ENCODE peak calls at places on chromosome 3, in nine cellular contexts. E is left cardiac atrium; K is activated naive CD8-positive, alpha-beta T cell treated with anti-CD3 and anti-CD28 coated beads for 36 hours; Q is tibial artery; B is EL; P is GM20000; H is MM.1S; U is stimulated activated naive B cell treated with anti-CD40 and anti-IgM and Interleukin-4, amounts not matched to agents 10 μg/mL and 1 μg/mL and 100 μg/mL, for 72 hours; O is KBM-7. T is an unnamed sample.
A peak's percentile ranks its signal among the peaks of the same experiment; 100 is the strongest.

GRCh38 chr3:177681156-177681555 is 483.9 kb upstream of the TBL1XR1 start:
- DNase-seq in E (no peak), K (no peak), Q (no peak), B (no peak), P (no peak), H (no peak), U (no peak), O (no peak), T (no peak)

GRCh38 chr3:178479860-178480259 is 56.4 kb upstream of the KCNMB2 start:
- DNase-seq in E (no peak), K (no peak), Q (no peak), B (no peak), P (no peak), H (no peak), U (no peak), O (no peak), T (no peak)

GRCh38 chr3:160649596-160649995 is 27.4 kb upstream of the ARL14 start:
- DNase-seq in E (no peak), K (no peak), Q (no peak), B (no peak), P (no peak), H (no peak), U (no peak), O (no peak), T (no peak)

GRCh38 chr3:126151562-126152302 is 28.7 kb downstream of the ALDH1L1 start:
- DNase-seq in E (no peak), K (no peak), Q (no peak), B (no peak), P (no peak), H (no peak), U (no peak), O (no peak), T (no peak)

GRCh38 chr3:129827765-129828164 is 65.7 kb downstream of the TMCC1 start:
- DNase-seq in E (no peak), K (peak; percentile 31), Q (no peak), B (no peak), P (peak; percentile 45), H (peak; percentile 88), U (peak; percentile 20), O (peak; percentile 45), T (no peak)

GRCh38 chr3:127064391-127065137 is 81.6 kb downstream of the PLXNA1 start:
- DNase-seq in E (no peak), K (no peak), Q (no peak), B (peak; percentile 48), P (no peak), H (no peak), U (no peak), O (no peak), T (no peak)

GRCh38 chr3:66196633-66197032 is 24.2 kb upstream of the SLC25A26 start:
- DNase-seq in E (no peak), K (no peak), Q (no peak), B (no peak), P (no peak), H (no peak), U (no peak), O (no peak), T (no peak)

GRCh38 chr3:171101982-171102610 is 75.6 kb upstream of the SLC2A2 start:
- DNase-seq in E (no peak), K (no peak), Q (no peak), B (peak; percentile 71), P (no peak), H (no peak), U (no peak), O (no peak), T (no peak)

GRCh38 chr3:99690761-99691369 is 52.5 kb downstream of the COL8A1 start:
- DNase-seq in E (no peak), K (no peak), Q (no peak), B (no peak), P (no peak), H (no peak), U (no peak), O (no peak), T (no peak)

GRCh38 chr3:196207833-196208607 is 3.2 kb downstream of the ZDHHC19 start:
- DNase-seq in E (peak; percentile 65), K (peak; percentile 52), Q (no peak), B (no peak), P (peak; percentile 92), H (no peak), U (peak; percentile 42), O (peak; percentile 31), T (peak; percentile 68)